ENCODE peak calls at places on chromosomes 11 and 22, in four cellular contexts. Z is CD8-positive, alpha-beta T cell; Y is tibial nerve; A is HCT116. D is an unnamed sample.

GRCh38 chr11:2365571-2366210 is 11.4 kb upstream of the CD81 start:
- DNase-seq in Y (no peak), A (no peak), Z (no peak), D (no peak)

GRCh38 chr22:19285831-19286230 is 5.7 kb downstream of the CLTCL1 start:
- DNase-seq in Z (no peak), A (no peak), Y (no peak), D (no peak)

GRCh38 chr11:118921121-118921928 is 4.4 kb downstream of the BCL9L start:
- DNase-seq in Z (no peak), Y (peak; percentile 85), A (no peak), D (peak; percentile 85)

GRCh38 chr22:39490135-39490798 is 11.8 kb upstream of the MIEF1 start:
- DNase-seq in Z (peak; percentile 64), A (peak; percentile 79), Y (peak; percentile 77), D (peak; percentile 72)

GRCh38 chr22:23066200-23067022 is 3.9 kb upstream of the GNAZ start:
- DNase-seq in A (no peak), Z (no peak), Y (no peak), D (peak; percentile 1)

GRCh38 chr22:40196628-40197027 is 18.9 kb downstream of the TNRC6B start:
- DNase-seq in A (no peak), Y (no peak), Z (no peak), D (peak; percentile 80)

GRCh38 chr22:19174106-19175025 is 4.2 kb downstream of the SLC25A1 start:
- DNase-seq in Y (no peak), A (no peak), Z (no peak), D (peak; percentile 40)

GRCh38 chr11:78573271-78574035 is 1.2 kb downstream of the NARS2 start:
- DNase-seq in Z (no peak), A (no peak), Y (no peak), D (no peak)

GRCh38 chr11:6062691-6063358 is 32.3 kb upstream of the OR56A1 start:
- DNase-seq in A (no peak), Y (no peak), Z (no peak), D (no peak)

GRCh38 chr11:36213050-36213840 is 76.0 kb downstream of the COMMD9 start:
- DNase-seq in Z (no peak), Y (no peak), A (no peak), D (no peak)

GRCh38 chr22:44462246-44463015 is 35.6 kb downstream of the RTL6 start:
- DNase-seq in Y (no peak), Z (no peak), A (no peak), D (no peak)

GRCh38 chr11:28585007-28585406 is 476.8 kb downstream of the METTL15 start:
- DNase-seq in Y (no peak), Z (no peak), A (no peak), D (no peak)

GRCh38 chr11:1746956-1747752 is 3.2 kb downstream of the IFITM10 start:
- DNase-seq in Y (no peak), Z (no peak), A (no peak), D (no peak)

GRCh38 chr22:40345271-40345670 is 1.0 kb upstream of the ADSL start:
- DNase-seq in Y (no peak), A (no peak), Z (peak; percentile 20), D (no peak)